ENCODE peak calls at places on chromosomes 3 and 15, in four cellular contexts. E, H, N and S are unnamed samples.

GRCh38 chr3:165837058-165837525 is at the start of gene BCHE:
- DNase-seq in N (peak; percentile 30), E (peak; percentile 31), H (peak; percentile 40), S (no peak)

GRCh38 chr3:8759038-8759755 is 10.2 kb downstream of the OXTR start:
- DNase-seq in E (no peak), N (no peak), H (no peak), S (no peak)

GRCh38 chr15:60184579-60184978 is 180.5 kb downstream of the FOXB1 start:
- DNase-seq in N (peak; percentile 1), E (no peak), H (no peak), S (no peak)

GRCh38 chr3:14988988-14989394 is 41.6 kb downstream of the NR2C2 start:
- DNase-seq in E (no peak), N (no peak), H (no peak), S (peak; percentile 28)

GRCh38 chr3:183907176-183907575 is 22.5 kb upstream of the PARL start:
- DNase-seq in N (no peak), H (no peak), E (no peak), S (no peak)

GRCh38 chr3:190586631-190587000 is 72.7 kb downstream of the IL1RAP start:
- DNase-seq in N (peak; percentile 62), E (no peak), H (no peak), S (no peak)

GRCh38 chr3:170560296-170560695 is 25.6 kb downstream of the SLC7A14 start:
- DNase-seq in H (no peak), N (no peak), E (no peak), S (no peak)

GRCh38 chr3:195908439-195909293 is at the start of gene TNK2:
- DNase-seq in H (no peak), N (no peak), E (peak; percentile 44), S (peak; percentile 64)

GRCh38 chr3:109900774-109901173 is 563.4 kb upstream of the DPPA4 start:
- DNase-seq in H (no peak), E (no peak), N (no peak), S (no peak)

GRCh38 chr3:44001072-44001471 is 240.6 kb upstream of the TOPAZ1 start:
- DNase-seq in E (no peak), H (no peak), N (no peak), S (no peak)

GRCh38 chr15:89442671-89443307 is 53.6 kb downstream of the RHCG start:
- DNase-seq in E (no peak), N (peak; percentile 8), H (no peak), S (peak; percentile 25)

GRCh38 chr15:40055576-40056293 is 16.8 kb upstream of the SRP14 start:
- DNase-seq in E (peak; percentile 87), H (no peak), N (no peak), S (no peak)

DNA sequence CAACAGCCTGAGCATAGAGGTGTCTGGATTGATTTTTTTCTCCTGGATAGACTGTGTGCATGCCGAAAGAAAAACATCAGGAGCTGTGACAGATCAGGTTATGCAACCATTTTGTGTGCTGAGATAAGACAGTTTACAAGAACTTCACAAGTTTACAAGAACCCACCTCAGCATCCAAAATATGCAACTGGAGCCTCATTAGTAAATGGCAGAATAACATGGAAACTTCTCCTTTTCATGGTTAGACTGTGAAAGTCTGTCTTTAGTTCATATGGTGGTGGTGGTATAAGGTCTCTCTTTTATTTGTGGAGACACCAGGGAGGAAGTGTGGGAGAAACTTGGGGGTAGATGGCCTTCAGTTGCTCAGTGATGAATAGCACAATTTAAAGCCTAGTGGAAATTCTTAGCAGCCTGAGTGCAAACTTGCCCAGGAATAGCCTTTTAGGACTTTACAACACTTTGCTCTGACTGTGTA is 3.7 kb upstream of the ZNF609 start:
- DNase-seq in N (peak; percentile 70), E (no peak), H (no peak), S (no peak)
- H3K27ac ChIP-seq in N (peak overlapping the region; percentile 62), E (no peak overlapping the region), H (peak overlapping the region; percentile 57), S (no peak overlapping the region)

GRCh38 chr3:48555949-48556795 is 431 bp downstream of the PFKFB4 start:
- DNase-seq in N (no peak), H (no peak), E (no peak), S (no peak)
- TF ChIP-seq POLR2A in N (no peak), H (no peak), E (no peak), S (peak; percentile 88)

GRCh38 chr15:79209690-79210089 is 72.8 kb upstream of the ANKRD34C start:
- DNase-seq in H (no peak), E (no peak), N (no peak), S (no peak)
- TF ChIP-seq CTCF in H (no peak), E (no peak), N (no peak), S (no peak)

GRCh38 chr15:66661432-66662096 is 40.5 kb upstream of the SMAD6 start:
- DNase-seq in H (no peak), E (peak; percentile 64), N (no peak), S (no peak)
- H3K27ac ChIP-seq in H (no peak overlapping the region), E (peak overlapping the region; percentile 93), N (no peak overlapping the region), S (no peak overlapping the region)

DNA sequence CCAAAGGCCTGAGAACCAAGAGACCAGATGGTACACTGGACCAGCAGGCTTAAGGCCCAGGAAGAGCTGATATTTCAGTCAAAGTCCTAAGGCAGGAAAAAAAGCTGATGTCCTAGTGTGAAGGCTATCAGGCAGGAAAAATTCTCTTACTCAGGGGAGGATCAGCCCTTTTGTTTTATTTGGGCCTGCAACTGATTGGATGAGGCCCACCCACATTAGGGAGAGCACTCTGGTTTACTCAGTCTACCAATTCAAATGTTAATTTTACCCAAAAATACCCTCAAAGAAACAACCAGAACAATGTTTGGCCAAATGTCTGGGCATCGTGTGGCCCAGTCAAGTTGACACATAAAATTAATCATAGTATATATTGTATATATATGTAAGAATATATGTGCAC is 24.5 kb upstream of the MYRIP start:
- DNase-seq in N (no peak), H (no peak), E (no peak), S (no peak)
- TF ChIP-seq POLR2A in N (no peak), H (no peak), E (no peak), S (no peak)

GRCh38 chr3:115658337-115659181 is 35.2 kb downstream of the GAP43 start:
- DNase-seq in H (peak; percentile 84), E (peak; percentile 90), N (peak; percentile 82), S (peak; percentile 66)
- TF ChIP-seq CTCF in H (no peak), E (no peak), N (no peak), S (no peak)

GRCh38 chr3:146566138-146566537 is 21.7 kb upstream of the PLSCR1 start:
- DNase-seq in N (no peak), H (no peak), E (no peak), S (no peak)
- H3K27ac ChIP-seq in N (no peak overlapping the region), H (no peak overlapping the region), E (no peak overlapping the region), S (no peak overlapping the region)

GRCh38 chr3:11565492-11565891 is 78.2 kb downstream of the VGLL4 start:
- DNase-seq in N (no peak), E (no peak), H (no peak), S (no peak)

GRCh38 chr3:11565072-11565471 is 78.6 kb downstream of the VGLL4 start:
- DNase-seq in N (no peak), H (peak; percentile 12), E (peak; percentile 83), S (no peak)

GRCh38 chr3:11566478-11566877 is 77.2 kb downstream of the VGLL4 start:
- DNase-seq in E (no peak), N (no peak), H (no peak), S (no peak)

GRCh38 chr3:11566916-11567315 is 76.8 kb downstream of the VGLL4 start:
- DNase-seq in H (no peak), N (no peak), E (no peak), S (no peak)

GRCh38 chr3:11565932-11566331 is 77.8 kb downstream of the VGLL4 start:
- DNase-seq in H (no peak), N (no peak), E (no peak), S (no peak)
- TF ChIP-seq POLR2A in H (no peak), N (no peak), E (no peak), S (no peak)